ENCODE peak calls at places on chromosomes 7 and 10, in seven cellular contexts. One of them, this sample, is unnamed.

GRCh38 chr7:134370135-134370534 is 53.4 kb upstream of the SLC35B4 start:
- DNase-seq in OCI-LY7: no peak
- DNase-seq in endothelial cell of umbilical vein: no peak
- DNase-seq in HCT116: no peak
- DNase-seq in IMR-90: no peak
- DNase-seq in mesendoderm: no peak
- DNase-seq in HepG2: no peak
- DNase-seq in this sample: no peak

GRCh38 chr7:134798155-134798554 is 18.7 kb downstream of the CALD1 start:
- DNase-seq in HepG2: no peak
- DNase-seq in IMR-90: no peak
- DNase-seq in mesendoderm: no peak
- DNase-seq in OCI-LY7: no peak
- DNase-seq in endothelial cell of umbilical vein: no peak
- DNase-seq in HCT116: no peak
- DNase-seq in this sample: no peak

GRCh38 chr10:56604624-56605023 is 243.6 kb upstream of the ZWINT start:
- DNase-seq in OCI-LY7: no peak
- DNase-seq in HepG2: no peak
- DNase-seq in endothelial cell of umbilical vein: no peak
- DNase-seq in IMR-90: no peak
- DNase-seq in HCT116: no peak
- DNase-seq in mesendoderm: no peak
- DNase-seq in this sample: no peak

GRCh38 chr10:128375171-128375570 is 248.9 kb upstream of the MKI67 start:
- DNase-seq in HCT116: no peak
- DNase-seq in IMR-90: no peak
- DNase-seq in OCI-LY7: no peak
- DNase-seq in HepG2: no peak
- DNase-seq in endothelial cell of umbilical vein: no peak
- DNase-seq in mesendoderm: no peak
- DNase-seq in this sample: no peak

GRCh38 chr7:35019801-35020200 is 17.5 kb downstream of the DPY19L1 start:
- DNase-seq in endothelial cell of umbilical vein: no peak
- DNase-seq in OCI-LY7: no peak
- DNase-seq in mesendoderm: peak
- DNase-seq in IMR-90: no peak
- DNase-seq in HepG2: no peak
- DNase-seq in HCT116: no peak
- DNase-seq in this sample: no peak

GRCh38 chr7:154425326-154425725 is 373.1 kb downstream of the DPP6 start:
- DNase-seq in IMR-90: no peak
- DNase-seq in HCT116: no peak
- DNase-seq in OCI-LY7: no peak
- DNase-seq in mesendoderm: no peak
- DNase-seq in HepG2: no peak
- DNase-seq in endothelial cell of umbilical vein: no peak
- DNase-seq in this sample: no peak

GRCh38 chr7:98254951-98255610 is 3.0 kb upstream of the TECPR1 start:
- DNase-seq in mesendoderm: no peak
- DNase-seq in HCT116: no peak
- DNase-seq in HepG2: no peak
- DNase-seq in IMR-90: no peak
- DNase-seq in endothelial cell of umbilical vein: no peak
- DNase-seq in OCI-LY7: no peak
- DNase-seq in this sample: no peak

GRCh38 chr7:141201145-141201885 is 127.5 kb downstream of the TMEM178B start:
- DNase-seq in OCI-LY7: no peak
- DNase-seq in endothelial cell of umbilical vein: no peak
- DNase-seq in mesendoderm: peak
- DNase-seq in HepG2: no peak
- DNase-seq in HCT116: no peak
- DNase-seq in IMR-90: no peak
- DNase-seq in this sample: no peak

GRCh38 chr10:103542764-103543616 is 49.5 kb downstream of the NEURL1 start:
- DNase-seq in mesendoderm: peak
- DNase-seq in OCI-LY7: peak
- DNase-seq in HepG2: peak
- DNase-seq in IMR-90: peak
- DNase-seq in endothelial cell of umbilical vein: peak
- DNase-seq in HCT116: peak
- DNase-seq in this sample: peak

GRCh38 chr7:12951397-12951801 is 264.0 kb downstream of the ARL4A start:
- DNase-seq in mesendoderm: peak
- DNase-seq in IMR-90: peak
- DNase-seq in OCI-LY7: no peak
- DNase-seq in endothelial cell of umbilical vein: peak
- DNase-seq in HepG2: no peak
- DNase-seq in HCT116: peak
- DNase-seq in this sample: no peak

GRCh38 chr7:47681241-47681810 is 99.4 kb upstream of the TNS3 start:
- DNase-seq in HCT116: no peak
- DNase-seq in OCI-LY7: no peak
- DNase-seq in HepG2: no peak
- DNase-seq in mesendoderm: peak
- DNase-seq in endothelial cell of umbilical vein: no peak
- DNase-seq in IMR-90: no peak
- DNase-seq in this sample: no peak

GRCh38 chr7:56092789-56093531 is at the start of gene PHKG1:
- DNase-seq in OCI-LY7: no peak
- DNase-seq in mesendoderm: peak
- DNase-seq in endothelial cell of umbilical vein: peak
- DNase-seq in IMR-90: peak
- DNase-seq in HepG2: peak
- DNase-seq in HCT116: no peak
- DNase-seq in this sample: no peak

GRCh38 chr10:26805567-26806245 is 55.1 kb downstream of the ABI1 start:
- DNase-seq in HCT116: no peak
- DNase-seq in HepG2: no peak
- DNase-seq in mesendoderm: no peak
- DNase-seq in endothelial cell of umbilical vein: no peak
- DNase-seq in OCI-LY7: no peak
- DNase-seq in IMR-90: peak
- DNase-seq in this sample: no peak

GRCh38 chr10:11165591-11166543 is 148.2 kb downstream of the CELF2 start:
- DNase-seq in endothelial cell of umbilical vein: peak
- DNase-seq in mesendoderm: peak
- DNase-seq in HCT116: no peak
- DNase-seq in IMR-90: no peak
- DNase-seq in HepG2: no peak
- DNase-seq in OCI-LY7: peak
- DNase-seq in this sample: peak

GRCh38 chr7:152865461-152865860 is 105.9 kb downstream of the ACTR3B start:
- DNase-seq in HCT116: no peak
- DNase-seq in endothelial cell of umbilical vein: no peak
- DNase-seq in OCI-LY7: no peak
- DNase-seq in IMR-90: no peak
- DNase-seq in HepG2: no peak
- DNase-seq in mesendoderm: no peak
- DNase-seq in this sample: no peak

GRCh38 chr7:34928052-34928451 is 109.2 kb downstream of the DPY19L1 start:
- DNase-seq in HepG2: peak
- DNase-seq in HCT116: peak
- DNase-seq in OCI-LY7: peak
- DNase-seq in mesendoderm: peak
- DNase-seq in IMR-90: no peak
- DNase-seq in endothelial cell of umbilical vein: no peak
- DNase-seq in this sample: peak

GRCh38 chr7:139720705-139721231 is 57.0 kb downstream of the HIPK2 start:
- DNase-seq in HepG2: no peak
- DNase-seq in mesendoderm: no peak
- DNase-seq in IMR-90: peak
- DNase-seq in OCI-LY7: no peak
- DNase-seq in endothelial cell of umbilical vein: peak
- DNase-seq in HCT116: no peak
- DNase-seq in this sample: no peak

GRCh38 chr7:117385340-117386124 is 41.8 kb downstream of the ASZ1 start:
- DNase-seq in HCT116: peak
- DNase-seq in IMR-90: peak
- DNase-seq in HepG2: no peak
- DNase-seq in mesendoderm: no peak
- DNase-seq in endothelial cell of umbilical vein: peak
- DNase-seq in OCI-LY7: peak
- DNase-seq in this sample: peak

GRCh38 chr10:929965-930364 is 1.5 kb downstream of the LARP4B start:
- DNase-seq in IMR-90: no peak
- DNase-seq in mesendoderm: no peak
- DNase-seq in HCT116: no peak
- DNase-seq in OCI-LY7: peak
- DNase-seq in HepG2: no peak
- DNase-seq in endothelial cell of umbilical vein: no peak
- DNase-seq in this sample: peak

DNA sequence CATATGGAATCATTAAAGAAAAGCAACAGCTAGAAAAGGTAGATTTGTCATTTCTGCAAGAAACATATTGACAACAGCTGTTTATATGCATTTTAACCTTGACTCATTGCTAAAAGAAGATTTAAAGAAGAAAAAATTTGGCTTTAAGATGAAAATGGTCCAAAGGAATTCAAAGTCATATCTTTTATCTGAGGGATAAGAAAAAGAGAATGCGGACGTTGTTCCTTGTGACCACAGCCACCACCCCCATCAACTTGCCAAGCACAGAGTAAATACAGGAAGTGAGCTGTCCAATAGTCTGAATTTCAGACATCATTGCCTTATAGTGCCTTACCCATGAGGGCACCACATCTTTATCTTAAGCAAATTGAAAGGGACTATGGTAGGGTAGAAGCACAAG is 7.3 kb upstream of the CRPPA start:
- DNase-seq in OCI-LY7: no peak
- DNase-seq in endothelial cell of umbilical vein: no peak
- DNase-seq in HCT116: no peak
- DNase-seq in HepG2: no peak
- DNase-seq in IMR-90: peak
- DNase-seq in mesendoderm: no peak
- DNase-seq in this sample: no peak
- H3K4me3 ChIP-seq in OCI-LY7: no peak
- H3K4me3 ChIP-seq in endothelial cell of umbilical vein: no peak
- H3K4me3 ChIP-seq in HCT116: no peak
- H3K4me3 ChIP-seq in HepG2: no peak
- H3K4me3 ChIP-seq in IMR-90: no peak
- H3K4me3 ChIP-seq in mesendoderm: no peak
- H3K4me3 ChIP-seq in this sample: no peak

GRCh38 chr7:22564511-22565045 is 64.6 kb upstream of the STEAP1B start:
- DNase-seq in HepG2: no peak
- DNase-seq in IMR-90: peak
- DNase-seq in mesendoderm: no peak
- DNase-seq in OCI-LY7: no peak
- DNase-seq in endothelial cell of umbilical vein: peak
- DNase-seq in HCT116: no peak
- DNase-seq in this sample: peak

GRCh38 chr7:22561356-22561755 is 61.4 kb upstream of the STEAP1B start:
- DNase-seq in HepG2: peak
- DNase-seq in OCI-LY7: no peak
- DNase-seq in endothelial cell of umbilical vein: peak
- DNase-seq in mesendoderm: peak
- DNase-seq in IMR-90: peak
- DNase-seq in HCT116: no peak
- DNase-seq in this sample: no peak

GRCh38 chr7:22561895-22562593 is 62.1 kb upstream of the STEAP1B start:
- DNase-seq in IMR-90: peak
- DNase-seq in mesendoderm: peak
- DNase-seq in HepG2: no peak
- DNase-seq in OCI-LY7: no peak
- DNase-seq in endothelial cell of umbilical vein: peak
- DNase-seq in HCT116: no peak
- DNase-seq in this sample: peak

GRCh38 chr7:22563621-22564241 is 63.7 kb upstream of the STEAP1B start:
- DNase-seq in HepG2: no peak
- DNase-seq in IMR-90: peak
- DNase-seq in HCT116: no peak
- DNase-seq in endothelial cell of umbilical vein: peak
- DNase-seq in OCI-LY7: no peak
- DNase-seq in mesendoderm: peak
- DNase-seq in this sample: no peak

DNA sequence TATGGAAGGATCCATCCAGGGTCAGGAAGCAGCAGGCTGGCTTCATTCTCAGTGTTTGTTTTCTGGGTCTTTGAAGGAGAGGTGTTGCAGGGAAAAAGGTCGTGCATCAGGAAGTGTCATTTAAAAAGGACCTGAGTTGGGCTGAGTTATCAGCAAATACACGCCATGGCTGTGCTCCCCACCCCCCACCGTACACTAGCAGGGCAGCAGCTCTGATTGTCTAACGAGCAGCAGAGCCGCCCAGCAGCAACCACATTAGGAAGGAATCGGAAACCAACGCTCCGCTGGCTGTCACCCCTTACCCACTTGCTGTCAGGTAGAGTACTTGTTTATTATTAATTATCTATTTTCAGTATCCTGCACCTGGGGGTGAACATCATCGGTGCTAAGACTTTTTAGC is 63.1 kb upstream of the STEAP1B start:
- DNase-seq in HCT116: no peak
- DNase-seq in IMR-90: peak
- DNase-seq in OCI-LY7: peak
- DNase-seq in endothelial cell of umbilical vein: peak
- DNase-seq in mesendoderm: no peak
- DNase-seq in HepG2: no peak
- DNase-seq in this sample: peak
- H3K4me2 ChIP-seq in HCT116: no peak
- H3K4me2 ChIP-seq in IMR-90: peak
- H3K4me2 ChIP-seq in OCI-LY7: peak
- H3K4me2 ChIP-seq in endothelial cell of umbilical vein: peak
- H3K4me2 ChIP-seq in mesendoderm: no peak
- H3K4me2 ChIP-seq in HepG2: no peak
- H3K4me2 ChIP-seq in this sample: peak

GRCh38 chr7:128135275-128136214 is 104.3 kb upstream of the LRRC4 start:
- DNase-seq in OCI-LY7: peak
- DNase-seq in IMR-90: peak
- DNase-seq in mesendoderm: peak
- DNase-seq in endothelial cell of umbilical vein: peak
- DNase-seq in HepG2: no peak
- DNase-seq in HCT116: peak
- DNase-seq in this sample: peak
- H3K4me3 ChIP-seq in OCI-LY7: peak
- H3K4me3 ChIP-seq in IMR-90: peak
- H3K4me3 ChIP-seq in mesendoderm: peak
- H3K4me3 ChIP-seq in endothelial cell of umbilical vein: peak
- H3K4me3 ChIP-seq in HepG2: peak
- H3K4me3 ChIP-seq in HCT116: peak
- H3K4me3 ChIP-seq in this sample: peak

DNA sequence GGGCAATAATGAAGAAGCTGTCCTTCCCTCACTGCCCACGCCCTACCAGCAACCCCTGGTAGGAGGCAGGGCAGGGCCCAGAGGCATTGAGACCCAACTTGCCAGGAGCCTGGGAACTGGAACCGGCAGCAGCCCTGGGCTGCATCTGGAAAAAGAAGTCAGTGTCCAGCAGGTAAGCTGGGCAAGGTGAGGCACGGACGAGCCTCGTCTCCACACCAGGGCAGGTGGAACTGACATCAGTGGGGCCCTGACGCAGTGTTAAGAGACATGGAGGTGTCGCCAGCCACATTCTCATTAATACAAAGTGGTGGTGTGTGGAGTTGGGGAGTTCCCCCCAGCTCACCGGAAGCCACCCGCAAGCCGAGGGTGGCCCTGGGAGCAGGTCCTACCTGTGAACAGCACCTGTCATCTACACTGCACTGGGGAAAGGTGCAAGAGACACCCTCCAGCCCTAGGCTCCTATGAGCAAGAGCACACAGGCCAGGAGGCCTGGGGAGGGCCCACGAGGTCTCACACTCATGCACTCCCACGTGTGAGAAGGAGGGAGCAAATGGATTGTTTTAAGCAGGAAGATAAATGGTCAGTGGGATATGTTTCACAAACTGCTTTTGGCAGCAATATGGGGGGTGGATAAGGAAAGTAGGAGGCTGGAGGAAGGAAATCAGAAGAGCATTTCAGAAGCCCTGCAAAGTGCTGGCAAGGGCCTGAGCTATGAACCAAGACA is 53.7 kb downstream of the COBL start:
- DNase-seq in endothelial cell of umbilical vein: no peak
- DNase-seq in IMR-90: no peak
- DNase-seq in OCI-LY7: no peak
- DNase-seq in mesendoderm: no peak
- DNase-seq in HepG2: no peak
- DNase-seq in HCT116: no peak
- DNase-seq in this sample: no peak
- H3K4me2 ChIP-seq in endothelial cell of umbilical vein: no peak
- H3K4me2 ChIP-seq in IMR-90: no peak
- H3K4me2 ChIP-seq in OCI-LY7: no peak
- H3K4me2 ChIP-seq in mesendoderm: no peak
- H3K4me2 ChIP-seq in HepG2: no peak
- H3K4me2 ChIP-seq in HCT116: peak
- H3K4me2 ChIP-seq in this sample: no peak

This sample was measured in MM.1S.